ENCODE peak calls at places on chromosome 19, in eight cellular contexts. T is Panc1, R is bronchial epithelial cell, L is uterus, D is tibial artery, S is testis, I is lower lobe of right lung, C is upper lobe of left lung. X is an unnamed sample. For H3K36me3, the result is how much of the 10 kb centered on the place peaks cover.

GRCh38 chr19:16285769-16286564 is 38.7 kb upstream of the KLF2 start:
- DNase-seq in T (no peak), R (peak), L (no peak), D (peak), S (peak), I (peak), C (no peak), X (no peak)

GRCh38 chr19:40467007-40467565 is 285 bp downstream of the SPTBN4 start:
- DNase-seq in T (no peak), R (no peak), L (no peak), D (no peak), S (no peak), I (peak), C (no peak), X (no peak)

GRCh38 chr19:45539460-45539859 is 32.2 kb downstream of the VASP start:
- DNase-seq in T (no peak), R (peak), L (no peak), D (no peak), S (no peak), I (no peak), C (no peak), X (no peak)

GRCh38 chr19:38394488-38394887 is 6.0 kb downstream of the SPRED3 start:
- DNase-seq in T (no peak), R (peak), L (no peak), D (no peak), S (no peak), I (no peak), C (no peak), X (no peak)

GRCh38 chr19:38713227-38713649 is 31.0 kb downstream of the CAPN12 start:
- DNase-seq in T (no peak), R (no peak), L (peak), D (peak), S (peak), I (no peak), C (no peak), X (no peak)

GRCh38 chr19:38793186-38793585 is 4.2 kb downstream of the LGALS7B start:
- DNase-seq in T (no peak), R (peak), L (no peak), D (no peak), S (no peak), I (no peak), C (no peak), X (no peak)

GRCh38 chr19:55256562-55257460 is 2.0 kb downstream of the PPP6R1 start:
- DNase-seq in T (no peak), R (no peak), L (no peak), D (no peak), S (peak), I (no peak), C (no peak), X (no peak)

GRCh38 chr19:16070366-16070990 is 5.8 kb upstream of the TPM4 start:
- DNase-seq in T (no peak), R (peak), L (no peak), D (peak), S (no peak), I (peak), C (peak), X (no peak)

GRCh38 chr19:2724148-2724557 is 3.0 kb upstream of the DIRAS1 start:
- DNase-seq in T (no peak), R (no peak), L (no peak), D (no peak), S (no peak), I (no peak), C (no peak), X (no peak)

GRCh38 chr19:19553670-19554069 is 15.6 kb downstream of the CILP2 start:
- DNase-seq in T (no peak), R (no peak), L (no peak), D (no peak), S (no peak), I (no peak), C (no peak), X (no peak)

GRCh38 chr19:19550972-19551861 is 13.2 kb downstream of the CILP2 start:
- DNase-seq in T (no peak), R (no peak), L (no peak), D (no peak), S (no peak), I (no peak), C (no peak), X (no peak)

GRCh38 chr19:19552811-19553210 is 14.7 kb downstream of the CILP2 start:
- DNase-seq in T (no peak), R (no peak), L (no peak), D (no peak), S (no peak), I (no peak), C (no peak), X (no peak)

GRCh38 chr19:19551862-19552192 is 13.8 kb downstream of the CILP2 start:
- DNase-seq in T (no peak), R (no peak), L (no peak), D (no peak), S (no peak), I (no peak), C (no peak), X (no peak)

DNA sequence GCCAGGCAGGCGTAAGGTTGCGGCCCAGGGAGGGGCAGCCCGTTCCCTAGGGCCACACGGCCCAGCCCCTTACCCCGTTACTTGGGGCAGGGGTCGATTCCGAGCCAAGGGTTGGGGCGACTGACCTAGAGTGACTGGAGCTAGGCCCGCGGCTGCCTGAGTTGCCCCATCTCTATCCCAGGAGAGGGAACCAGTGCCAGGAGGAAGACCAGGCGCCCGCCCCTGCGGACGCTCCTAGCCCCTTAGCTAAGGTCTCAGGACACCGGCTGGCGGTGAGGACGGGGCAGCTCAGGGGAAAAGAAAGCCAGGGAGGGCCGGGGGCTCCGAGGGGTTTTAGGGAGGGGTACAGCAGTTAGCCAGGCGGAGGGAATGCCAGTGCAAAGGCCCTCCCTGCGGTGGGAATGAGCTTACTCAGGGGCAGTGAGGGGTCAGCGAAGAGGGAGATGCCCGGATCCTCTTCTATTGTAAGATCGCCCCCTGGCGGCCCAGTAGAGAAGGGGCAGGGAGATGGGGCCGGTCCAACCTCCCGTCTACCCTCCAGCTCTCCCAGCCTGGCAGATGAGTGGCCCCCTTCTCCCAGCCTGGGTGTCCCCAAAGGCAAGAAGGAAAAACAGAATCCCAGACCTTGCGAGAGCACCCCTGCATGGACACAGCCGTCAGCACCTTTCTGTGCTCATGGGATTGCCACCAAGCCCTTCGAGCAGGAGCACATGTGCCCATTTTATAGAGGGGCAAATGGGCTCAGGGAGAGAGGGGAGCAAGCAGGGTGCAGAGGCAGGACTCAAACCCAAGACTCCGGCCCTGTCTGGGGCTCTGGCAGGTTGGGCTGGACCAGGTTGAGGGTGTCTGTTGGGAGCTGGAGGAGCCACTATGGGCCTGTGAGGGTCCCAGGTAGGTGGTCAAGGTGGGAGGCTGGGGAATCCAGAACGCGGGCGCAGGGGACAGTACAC is 16.3 kb downstream of the CILP2 start:
- DNase-seq in T (no peak), R (no peak), L (no peak), D (no peak), S (peak), I (peak), C (peak), X (no peak)
- TF ChIP-seq CTCF in T (peak), R (peak), L (peak), D (peak), S (no peak), I (peak), C (peak), X (peak)

GRCh38 chr19:19539738-19540703 is 2.0 kb downstream of the CILP2 start:
- DNase-seq in T (no peak), R (peak), L (peak), D (no peak), S (peak), I (peak), C (peak), X (no peak)

GRCh38 chr19:19542507-19542906 is 4.4 kb downstream of the CILP2 start:
- DNase-seq in T (no peak), R (no peak), L (no peak), D (no peak), S (no peak), I (no peak), C (peak), X (no peak)

GRCh38 chr19:19538767-19539166 is 702 bp downstream of the CILP2 start:
- DNase-seq in T (no peak), R (no peak), L (no peak), D (no peak), S (no peak), I (no peak), C (no peak), X (no peak)

GRCh38 chr19:19541572-19541971 is 3.5 kb downstream of the CILP2 start:
- DNase-seq in T (no peak), R (no peak), L (no peak), D (no peak), S (no peak), I (no peak), C (no peak), X (no peak)

GRCh38 chr19:19540707-19541515 is 2.8 kb downstream of the CILP2 start:
- DNase-seq in T (no peak), R (peak), L (no peak), D (no peak), S (peak), I (peak), C (peak), X (no peak)
- H3K4me3 ChIP-seq in T (no peak), R (peak), L (no peak), D (no peak), S (peak), I (peak), C (peak), X (peak)

GRCh38 chr19:10988921-10989320 is 28.1 kb downstream of the SMARCA4 start:
- DNase-seq in T (no peak), R (no peak), L (no peak), D (no peak), S (no peak), I (no peak), C (no peak), X (no peak)
- H3K36me3 ChIP-seq in T (under half), R (under half), L (under half), D (half or more), S (under half), I (half or more), C (half or more), X (under half)

DNA sequence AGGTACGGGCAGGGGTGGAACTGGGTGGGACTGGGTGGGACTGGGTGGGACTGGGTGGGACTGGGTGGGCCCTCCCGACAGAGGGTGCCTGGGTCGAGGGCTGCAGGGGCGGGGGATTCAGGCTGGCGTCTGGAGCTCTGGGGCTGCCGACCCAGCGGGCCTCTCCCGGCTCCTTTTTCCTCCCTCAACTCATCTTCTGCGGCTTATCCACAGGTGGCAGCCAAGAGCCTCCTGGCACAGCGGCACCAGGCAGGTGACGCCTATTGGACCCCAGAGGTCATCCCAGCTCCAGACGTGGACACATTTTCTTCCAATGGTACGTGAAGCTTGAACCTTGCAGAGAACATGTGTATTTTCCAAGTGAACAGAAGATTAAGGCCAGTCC is 533 bp downstream of the ZNF544 start:
- DNase-seq in T (no peak), R (peak), L (no peak), D (no peak), S (peak), I (no peak), C (no peak), X (no peak)
- TF ChIP-seq CTCF in T (no peak), R (peak), L (no peak), D (no peak), S (no peak), I (no peak), C (no peak), X (peak)